ENCODE peak calls at places on chromosome 20, in four cellular contexts. B is kidney, C is heart right ventricle, F is mesendoderm. O is an unnamed sample.

GRCh38 chr20:57316795-57317201 is 12.8 kb upstream of the SPO11 start:
- DNase-seq in B (no peak), C (no peak), F (no peak), O (no peak)

GRCh38 chr20:11178946-11179654 is 505.3 kb upstream of the JAG1 start:
- DNase-seq in B (no peak), F (peak; percentile 43), C (no peak), O (no peak)

GRCh38 chr20:47620808-47621805 is 119.4 kb downstream of the NCOA3 start:
- DNase-seq in F (peak; percentile 41), C (peak; percentile 23), B (no peak), O (no peak)

GRCh38 chr20:36890586-36890985 is 14.6 kb downstream of the TLDC2 start:
- DNase-seq in B (no peak), C (no peak), F (no peak), O (no peak)

GRCh38 chr20:32534661-32535240 is 50.4 kb downstream of the NOL4L start:
- DNase-seq in C (no peak), F (peak; percentile 48), B (no peak), O (no peak)

GRCh38 chr20:36098364-36098763 is 56.2 kb upstream of the EPB41L1 start:
- DNase-seq in F (no peak), B (no peak), C (peak; percentile 28), O (peak; percentile 74)

GRCh38 chr20:835220-836045 is 1.9 kb downstream of the FAM110A start:
- DNase-seq in F (no peak), B (peak; percentile 51), C (peak; percentile 71), O (no peak)

GRCh38 chr20:13006825-13007224 is 1.9 kb upstream of the SPTLC3 start:
- DNase-seq in C (no peak), B (no peak), F (no peak), O (no peak)

GRCh38 chr20:53517146-53517545 is 76.5 kb downstream of the ZNF217 start:
- DNase-seq in C (no peak), B (peak; percentile 76), F (no peak), O (no peak)

GRCh38 chr20:17399303-17399985 is 131.7 kb downstream of the BFSP1 start:
- DNase-seq in C (no peak), B (no peak), F (peak; percentile 53), O (no peak)

GRCh38 chr20:56788041-56788670 is 159.1 kb downstream of the TFAP2C start:
- DNase-seq in F (peak; percentile 66), C (no peak), B (peak; percentile 3), O (no peak)

GRCh38 chr20:59611286-59611685 is 6.9 kb downstream of the PHACTR3 start:
- DNase-seq in B (peak; percentile 88), F (no peak), C (peak; percentile 22), O (no peak)

GRCh38 chr20:43667341-43668132 is 623 bp downstream of the MYBL2 start:
- DNase-seq in C (no peak), F (peak; percentile 78), B (no peak), O (no peak)

GRCh38 chr20:62104791-62105345 is 17.4 kb upstream of the LSM14B start:
- DNase-seq in C (no peak), B (no peak), F (no peak), O (no peak)

GRCh38 chr20:32898721-32899120 is 40.0 kb downstream of the EFCAB8 start:
- DNase-seq in B (no peak), C (no peak), F (peak; percentile 16), O (no peak)

GRCh38 chr20:10637563-10637962 is 36.2 kb downstream of the JAG1 start:
- DNase-seq in B (no peak), C (no peak), F (peak; percentile 78), O (no peak)

GRCh38 chr20:24863356-24863755 is 85.7 kb upstream of the CST7 start:
- DNase-seq in F (no peak), C (no peak), B (no peak), O (no peak)

GRCh38 chr20:25300496-25301170 is 52.7 kb downstream of the PYGB start:
- DNase-seq in F (peak; percentile 55), C (no peak), B (peak; percentile 68), O (no peak)

GRCh38 chr20:945841-946240 is 29.7 kb upstream of the ANGPT4 start:
- DNase-seq in C (no peak), B (no peak), F (no peak), O (no peak)

GRCh38 chr20:10077886-10078285 is 43.1 kb downstream of the ANKEF1 start:
- DNase-seq in B (no peak), C (no peak), F (no peak), O (no peak)

GRCh38 chr20:61764471-61765020 is 301.1 kb downstream of the TAF4 start:
- DNase-seq in C (no peak), F (no peak), B (no peak), O (no peak)

GRCh38 chr20:33410081-33410742 is 8.9 kb upstream of the CDK5RAP1 start:
- DNase-seq in B (peak; percentile 65), C (no peak), F (no peak), O (no peak)

GRCh38 chr20:57211949-57212889 is 54.2 kb downstream of the BMP7 start:
- DNase-seq in B (peak; percentile 83), F (peak; percentile 87), C (peak; percentile 60), O (peak; percentile 69)

GRCh38 chr20:53818457-53819177 is 225.0 kb upstream of the ZNF217 start:
- DNase-seq in B (no peak), C (no peak), F (no peak), O (no peak)

GRCh38 chr20:39960522-39961420 is 728.3 kb downstream of the MAFB start:
- DNase-seq in F (peak; percentile 55), C (no peak), B (no peak), O (no peak)

GRCh38 chr20:62392621-62393164 is 5.8 kb downstream of the RPS21 start:
- DNase-seq in F (no peak), B (no peak), C (no peak), O (no peak)

GRCh38 chr20:32240220-32240619 is 32.5 kb downstream of the POFUT1 start:
- DNase-seq in C (no peak), B (no peak), F (peak; percentile 20), O (no peak)

GRCh38 chr20:46438156-46438750 is 31.8 kb upstream of the ELMO2 start:
- DNase-seq in C (peak; percentile 5), F (peak; percentile 56), B (no peak), O (no peak)

GRCh38 chr20:59010321-59010994 is 3.4 kb upstream of the CTSZ start:
- DNase-seq in B (peak; percentile 73), F (peak; percentile 20), C (no peak), O (no peak)

GRCh38 chr20:56829788-56830385 is 200.8 kb downstream of the TFAP2C start:
- DNase-seq in B (no peak), F (peak; percentile 59), C (no peak), O (no peak)

GRCh38 chr20:50521221-50521642 is 11.0 kb downstream of the PTPN1 start:
- DNase-seq in B (no peak), F (no peak), C (no peak), O (no peak)

GRCh38 chr20:50519036-50519780 is 9.0 kb downstream of the PTPN1 start:
- DNase-seq in B (no peak), F (no peak), C (no peak), O (no peak)

GRCh38 chr20:50523552-50524167 is 13.5 kb downstream of the PTPN1 start:
- DNase-seq in B (no peak), F (no peak), C (no peak), O (no peak)

GRCh38 chr20:50520222-50520877 is 10.2 kb downstream of the PTPN1 start:
- DNase-seq in B (no peak), F (no peak), C (no peak), O (no peak)

DNA sequence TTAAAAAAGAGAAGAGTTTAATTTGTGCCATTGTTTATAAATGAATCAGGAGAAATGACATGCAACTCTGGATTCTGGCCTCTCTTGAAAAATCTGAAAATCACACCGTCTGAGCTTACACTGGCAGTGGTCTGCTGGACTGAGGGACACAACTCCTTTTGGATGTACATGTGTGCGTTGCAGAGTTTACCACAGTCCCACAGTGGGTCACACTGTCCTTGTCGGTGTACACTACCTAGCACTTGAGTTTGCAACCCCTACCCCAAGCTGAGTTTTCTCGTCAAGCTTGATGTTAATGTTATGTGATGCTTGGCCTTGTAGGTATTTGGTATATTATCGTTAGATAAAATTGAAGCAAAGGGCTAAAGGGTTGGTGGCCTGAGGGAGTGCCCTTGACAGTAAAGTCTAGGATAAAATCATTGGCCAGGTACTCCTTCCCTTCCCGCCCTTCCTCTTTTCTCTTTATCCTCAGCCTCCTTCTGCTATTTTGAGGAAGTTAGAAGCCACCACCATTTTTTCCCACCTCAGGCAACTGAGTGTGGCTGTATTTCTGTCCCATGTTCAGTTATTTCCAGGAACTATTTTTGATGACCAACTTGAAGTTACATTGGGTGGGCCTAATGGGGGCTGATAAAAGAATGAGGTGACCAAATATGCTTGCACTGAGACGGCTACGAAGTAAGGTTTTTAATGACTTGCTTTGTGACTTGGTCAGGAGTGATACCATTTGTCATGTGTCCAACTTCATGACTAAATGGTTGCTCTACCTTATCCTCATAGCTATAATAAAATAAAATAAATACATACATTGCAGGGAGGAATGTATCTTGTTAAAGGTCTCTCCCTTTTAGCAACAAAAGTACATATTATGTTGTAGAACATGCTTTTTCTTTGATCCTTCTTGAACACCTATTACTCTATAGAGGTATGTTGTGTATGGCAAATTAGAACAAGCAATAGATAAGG is 11.8 kb downstream of the PTPN1 start:
- DNase-seq in B (no peak), F (no peak), C (no peak), O (no peak)
- H3K4me1 ChIP-seq in B (peaks cover 21% of the 10 kb centered on the region), F (no peaks in the 10 kb centered on the region), C (peaks cover 83% of the 10 kb centered on the region), O (peaks cover 21% of the 10 kb centered on the region)

DNA sequence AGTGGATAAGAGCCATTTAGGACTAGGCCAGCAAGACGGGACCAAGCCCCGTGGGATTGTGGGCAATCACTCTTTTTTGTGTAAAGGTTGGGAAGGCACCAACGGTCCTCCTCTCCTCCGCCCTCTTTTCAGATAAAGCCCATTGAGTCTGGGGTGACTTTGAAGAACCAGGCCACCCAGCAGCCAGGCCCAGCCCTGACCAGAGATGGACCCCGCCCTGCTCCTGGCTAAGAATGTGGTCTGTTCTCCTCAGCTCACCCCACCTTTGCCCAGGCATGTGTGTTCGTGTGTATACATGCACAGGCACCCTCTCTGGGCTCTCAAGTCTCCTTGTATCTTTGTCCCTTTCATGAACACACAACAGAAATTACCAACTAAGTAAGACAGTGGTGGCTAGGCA is 9.1 kb downstream of the SDC4 start:
- DNase-seq in B (no peak), C (no peak), F (no peak), O (no peak)
- H3K27ac ChIP-seq in B (peak overlapping the region; percentile 96), C (peak overlapping the region; percentile 93), F (peak overlapping the region; percentile 6), O (peak overlapping the region; percentile 89)

GRCh38 chr20:23654005-23654404 is 16.2 kb upstream of the CST3 start:
- DNase-seq in C (no peak), F (no peak), B (no peak), O (no peak)

GRCh38 chr20:23653400-23653938 is 15.7 kb upstream of the CST3 start:
- DNase-seq in C (no peak), F (no peak), B (no peak), O (no peak)

GRCh38 chr20:23654722-23655121 is 17.0 kb upstream of the CST3 start:
- DNase-seq in B (no peak), C (no peak), F (no peak), O (no peak)

GRCh38 chr20:23652371-23652770 is 14.6 kb upstream of the CST3 start:
- DNase-seq in F (no peak), B (no peak), C (no peak), O (no peak)

DNA sequence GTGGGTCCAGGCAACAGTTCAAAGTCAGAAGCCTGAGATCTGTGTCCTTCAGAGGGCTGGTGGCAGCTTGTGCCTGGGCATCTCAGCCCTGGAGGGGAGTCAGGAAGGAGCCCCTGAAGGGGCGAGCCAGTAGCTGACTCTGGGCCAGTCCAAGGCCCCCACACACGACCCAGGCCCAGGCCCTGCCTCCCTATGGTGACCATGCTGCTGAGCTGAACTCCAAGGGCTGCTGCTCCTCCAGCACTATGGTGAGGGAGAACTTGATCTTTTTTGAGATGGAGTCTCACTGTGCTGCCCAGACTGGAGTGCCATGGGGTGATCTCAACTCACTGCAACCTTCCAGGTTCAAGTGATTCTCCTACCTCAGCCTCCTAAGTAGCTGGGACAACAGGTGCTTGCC is 15.2 kb upstream of the CST3 start:
- DNase-seq in C (no peak), F (no peak), B (no peak), O (no peak)
- H3K4me3 ChIP-seq in C (no peak overlapping the region), F (no peak overlapping the region), B (no peak overlapping the region), O (no peak overlapping the region)

GRCh38 chr20:38429301-38429700 is 5.8 kb downstream of the SNHG17 start:
- DNase-seq in B (no peak), F (no peak), C (no peak), O (no peak)
- H3K4me1 ChIP-seq in B (peaks cover 3% of the 10 kb centered on the region), F (peaks cover 7% of the 10 kb centered on the region), C (peaks cover 13% of the 10 kb centered on the region), O (no peaks in the 10 kb centered on the region)

O was measured in ascending aorta.